ENCODE peak calls at places on chromosome 14, in six cellular contexts. S, E, I, N, K and G are unnamed samples.

GRCh38 chr14:100564506-100564905 is 22.7 kb downstream of the BEGAIN start:
- DNase-seq in E (no peak), S (no peak), I (no peak), K (no peak), N (no peak), G (no peak)

GRCh38 chr14:95227279-95227860 is 70.0 kb upstream of the DICER1 start:
- DNase-seq in S (no peak), N (peak; percentile 83), I (no peak), K (no peak), E (no peak), G (no peak)

GRCh38 chr14:60647081-60647836 is 2.0 kb downstream of the SIX1 start:
- DNase-seq in N (peak; percentile 84), E (no peak), K (no peak), S (no peak), I (no peak), G (peak; percentile 44)

GRCh38 chr14:103908580-103908979 is 19.7 kb upstream of the TDRD9 start:
- DNase-seq in K (no peak), S (no peak), I (no peak), E (no peak), N (no peak), G (no peak)

GRCh38 chr14:75340921-75341320 is 62.3 kb downstream of the FOS start:
- DNase-seq in I (no peak), K (no peak), N (peak; percentile 97), S (peak; percentile 57), E (no peak), G (no peak)

GRCh38 chr14:104161601-104162367 is 23.4 kb downstream of the KIF26A start:
- DNase-seq in S (no peak), E (no peak), I (no peak), N (no peak), K (no peak), G (no peak)

GRCh38 chr14:103847954-103848719 is 762 bp upstream of the PPP1R13B start:
- DNase-seq in K (no peak), N (peak; percentile 88), I (peak; percentile 31), S (peak; percentile 10), E (peak; percentile 28), G (no peak)

GRCh38 chr14:23494223-23494622 is 24.7 kb downstream of the NGDN start:
- DNase-seq in K (no peak), N (no peak), E (no peak), S (no peak), I (no peak), G (no peak)

GRCh38 chr14:91303091-91303923 is 58.8 kb upstream of the GPR68 start:
- DNase-seq in E (peak; percentile 47), K (no peak), I (no peak), S (no peak), N (no peak), G (no peak)

GRCh38 chr14:35406811-35407630 is 2.5 kb upstream of the NFKBIA start:
- DNase-seq in S (peak; percentile 60), I (no peak), K (no peak), N (no peak), E (no peak), G (peak; percentile 75)

GRCh38 chr14:33352821-33353220 is 414.1 kb downstream of the NPAS3 start:
- DNase-seq in I (no peak), K (no peak), S (no peak), N (no peak), E (no peak), G (no peak)

GRCh38 chr14:103528512-103529382 is at the start of gene TRMT61A:
- DNase-seq in K (peak; percentile 80), N (peak; percentile 97), E (peak; percentile 74), I (peak; percentile 74), S (peak; percentile 90), G (peak; percentile 91)

GRCh38 chr14:58713677-58714076 is 75.9 kb downstream of the DACT1 start:
- DNase-seq in K (no peak), S (no peak), N (no peak), I (no peak), E (no peak), G (no peak)

GRCh38 chr14:72692678-72693077 is 201.2 kb downstream of the DPF3 start:
- DNase-seq in K (no peak), N (no peak), S (no peak), E (no peak), I (peak; percentile 18), G (no peak)

GRCh38 chr14:60311417-60311816 is 62.4 kb downstream of the PPM1A start:
- DNase-seq in K (peak; percentile 65), E (no peak), N (no peak), S (no peak), I (no peak), G (no peak)

GRCh38 chr14:38056270-38056669 is 151.4 kb upstream of the SSTR1 start:
- DNase-seq in K (no peak), S (no peak), I (no peak), E (no peak), N (no peak), G (no peak)

GRCh38 chr14:64983439-64984310 is 3.0 kb upstream of the FNTB start:
- DNase-seq in K (peak; percentile 22), N (peak; percentile 76), S (no peak), E (no peak), I (no peak), G (peak; percentile 55)

GRCh38 chr14:59428581-59429012 is 36.6 kb downstream of the GPR135 start:
- DNase-seq in S (no peak), I (no peak), K (no peak), N (no peak), E (no peak), G (no peak)

GRCh38 chr14:24334431-24335271 is at the start of gene ADCY4:
- DNase-seq in E (no peak), S (no peak), N (peak; percentile 91), K (no peak), I (no peak), G (no peak)

GRCh38 chr14:51607677-51608076 is 44.0 kb upstream of the FRMD6 start:
- DNase-seq in K (peak; percentile 90), I (no peak), S (no peak), N (no peak), E (no peak), G (no peak)

GRCh38 chr14:66240112-66240511 is 246.1 kb upstream of the CCDC196 start:
- DNase-seq in E (no peak), S (no peak), I (no peak), K (no peak), N (no peak), G (no peak)

GRCh38 chr14:33188880-33189279 is 250.2 kb downstream of the NPAS3 start:
- DNase-seq in K (no peak), N (no peak), I (no peak), S (no peak), E (no peak), G (no peak)

GRCh38 chr14:39368261-39368959 is 63.8 kb downstream of the FBXO33 start:
- DNase-seq in N (no peak), K (peak; percentile 64), S (peak; percentile 69), E (no peak), I (peak; percentile 22), G (peak; percentile 79)

GRCh38 chr14:105527381-105528196 is 1.2 kb downstream of the TMEM121 start:
- DNase-seq in N (peak; percentile 86), E (no peak), I (no peak), K (no peak), S (no peak), G (no peak)

GRCh38 chr14:95695913-95696312 is 9.7 kb downstream of the TCL1B start:
- DNase-seq in K (no peak), N (peak; percentile 45), E (no peak), S (no peak), I (no peak), G (no peak)

GRCh38 chr14:21860172-21860571 is 186.6 kb upstream of the OR4E1 start:
- DNase-seq in I (no peak), E (no peak), N (no peak), S (no peak), K (no peak), G (no peak)

GRCh38 chr14:43005807-43006206 is 1399.1 kb downstream of the LRFN5 start:
- DNase-seq in S (no peak), E (no peak), I (no peak), K (no peak), N (no peak), G (no peak)

GRCh38 chr14:53186532-53186931 is 33.4 kb upstream of the DDHD1 start:
- DNase-seq in N (no peak), I (no peak), E (no peak), S (no peak), K (no peak), G (no peak)

GRCh38 chr14:96146131-96146771 is 58.4 kb upstream of the BDKRB2 start:
- DNase-seq in K (no peak), I (no peak), N (no peak), E (no peak), S (peak; percentile 84), G (no peak)

GRCh38 chr14:61562321-61563161 is 132.8 kb upstream of the HIF1A start:
- DNase-seq in E (peak; percentile 16), K (peak; percentile 96), I (no peak), N (no peak), S (no peak), G (no peak)

GRCh38 chr14:64234877-64235651 is 59.1 kb downstream of the ESR2 start:
- DNase-seq in K (no peak), N (no peak), I (no peak), E (no peak), S (no peak), G (no peak)

GRCh38 chr14:35963209-35963608 is 137.1 kb downstream of the BRMS1L start:
- DNase-seq in K (no peak), S (no peak), I (no peak), N (no peak), E (no peak), G (peak; percentile 9)

GRCh38 chr14:69980457-69981414 is 101.5 kb downstream of the SMOC1 start:
- DNase-seq in E (no peak), N (no peak), I (no peak), K (no peak), S (peak; percentile 67), G (peak; percentile 7)

GRCh38 chr14:93737574-93737973 is 50.7 kb downstream of the PRIMA1 start:
- DNase-seq in N (no peak), E (no peak), S (no peak), I (no peak), K (no peak), G (no peak)

GRCh38 chr14:90105756-90106155 is 44.0 kb downstream of the KCNK13 start:
- DNase-seq in I (no peak), N (no peak), K (no peak), S (no peak), E (no peak), G (no peak)

GRCh38 chr14:85131523-85131922 is 398.4 kb upstream of the FLRT2 start:
- DNase-seq in E (no peak), S (no peak), N (no peak), I (no peak), K (no peak), G (peak; percentile 52)

GRCh38 chr14:99229654-99230215 is 42.3 kb downstream of the BCL11B start:
- DNase-seq in N (no peak), E (no peak), K (no peak), S (no peak), I (no peak), G (no peak)

GRCh38 chr14:76920572-76921175 is 94.5 kb downstream of the LRRC74A start:
- DNase-seq in E (no peak), N (no peak), S (no peak), I (no peak), K (no peak), G (peak; percentile 64)

GRCh38 chr14:73786942-73787759 is 64.5 kb upstream of the PTGR2 start:
- DNase-seq in S (peak; percentile 76), E (peak; percentile 52), K (no peak), I (peak; percentile 54), N (peak; percentile 92), G (no peak)